ENCODE peak calls at places on chromosomes 16 and 17, in eight cellular contexts. H is ELF-1, K is psoas muscle, B is GM13977, X is nephron progenitor cell, A is H9, O is AG09309, V is non-pigmented ciliary epithelial cell. E is an unnamed sample.

GRCh38 chr17:49438885-49439284 is 24.2 kb upstream of the PHB1 start:
- DNase-seq in H (peak), K (no peak), B (no peak), X (no peak), A (peak), O (no peak), V (no peak), E (peak)

GRCh38 chr16:1642753-1643152 is 30.6 kb downstream of the CRAMP1 start:
- DNase-seq in H (no peak), K (no peak), B (no peak), X (no peak), A (no peak), O (no peak), V (no peak), E (no peak)

GRCh38 chr16:8634991-8635736 is 13.7 kb downstream of the METTL22 start:
- DNase-seq in H (peak), K (no peak), B (no peak), X (peak), A (peak), O (no peak), V (no peak), E (no peak)

GRCh38 chr17:74427763-74428153 is 4.1 kb upstream of the GPRC5C start:
- DNase-seq in H (no peak), K (no peak), B (no peak), X (no peak), A (no peak), O (no peak), V (no peak), E (no peak)

GRCh38 chr17:16997514-16998429 is 25.9 kb upstream of the TNFRSF13B start:
- DNase-seq in H (peak), K (no peak), B (no peak), X (no peak), A (no peak), O (no peak), V (no peak), E (no peak)

GRCh38 chr16:57277586-57277985 is 6.9 kb downstream of the PLLP start:
- DNase-seq in H (no peak), K (no peak), B (peak), X (no peak), A (no peak), O (no peak), V (peak), E (peak)

GRCh38 chr17:19958023-19958422 is 19.6 kb downstream of the AKAP10 start:
- DNase-seq in H (peak), K (no peak), B (no peak), X (no peak), A (peak), O (peak), V (peak), E (peak)

GRCh38 chr17:62859146-62859545 is 51.0 kb upstream of the MARCHF10 start:
- DNase-seq in H (no peak), K (no peak), B (no peak), X (no peak), A (no peak), O (peak), V (no peak), E (no peak)

GRCh38 chr16:85984947-85985451 is 86.0 kb downstream of the IRF8 start:
- DNase-seq in H (no peak), K (no peak), B (peak), X (no peak), A (no peak), O (no peak), V (no peak), E (no peak)

GRCh38 chr16:588639-588888 is 1.3 kb upstream of the RAB40C start:
- DNase-seq in H (peak), K (peak), B (no peak), X (peak), A (no peak), O (no peak), V (peak), E (peak)

GRCh38 chr17:72373910-72374741 is 253.3 kb downstream of the SOX9 start:
- DNase-seq in H (peak), K (no peak), B (no peak), X (peak), A (no peak), O (no peak), V (no peak), E (no peak)

GRCh38 chr17:75848523-75849303 is 4.5 kb upstream of the UNC13D start:
- DNase-seq in H (peak), K (peak), B (peak), X (peak), A (peak), O (no peak), V (no peak), E (peak)

GRCh38 chr17:17017343-17018014 is 24.8 kb upstream of the MPRIP start:
- DNase-seq in H (no peak), K (peak), B (no peak), X (no peak), A (no peak), O (no peak), V (no peak), E (no peak)

GRCh38 chr16:3594316-3595109 is 16.9 kb downstream of the SLX4 start:
- DNase-seq in H (no peak), K (no peak), B (peak), X (no peak), A (no peak), O (no peak), V (no peak), E (no peak)

GRCh38 chr17:77958716-77959215 is 263 bp downstream of the TNRC6C start:
- DNase-seq in H (no peak), K (no peak), B (no peak), X (no peak), A (no peak), O (no peak), V (no peak), E (no peak)